ENCODE peak calls at places on chromosomes 4 and X, in six cellular contexts. V is T-helper 9 cell; A is stimulated activated CD8-positive, alpha-beta memory T cell treated with anti-CD3 and anti-CD28 coated beads, Interleukin-7, amount 100 ng/mL, for 24 hours; R is psoas muscle; E is GM04504; Z is NCI-H2029. I is an unnamed sample.

GRCh38 chrX:48890296-48890925 is 7.2 kb downstream of the TIMM17B start:
- DNase-seq in V (no peak), A (no peak), R (no peak), E (no peak), Z (no peak), I (no peak)

GRCh38 chr4:87559090-87559837 is 30.1 kb upstream of the SPARCL1 start:
- DNase-seq in V (peak), A (peak), R (no peak), E (no peak), Z (peak), I (no peak)

GRCh38 chrX:65600106-65600505 is 65.5 kb upstream of the LAS1L start:
- DNase-seq in V (no peak), A (no peak), R (no peak), E (no peak), Z (no peak), I (no peak)

GRCh38 chrX:153342762-153343558 is 9.0 kb downstream of the ZNF275 start:
- DNase-seq in V (no peak), A (no peak), R (no peak), E (no peak), Z (no peak), I (no peak)

GRCh38 chrX:139429913-139430312 is 100.6 kb upstream of the F9 start:
- DNase-seq in V (no peak), A (no peak), R (no peak), E (no peak), Z (no peak), I (no peak)

GRCh38 chrX:104432321-104432720 is 133.7 kb upstream of the IL1RAPL2 start:
- DNase-seq in V (no peak), A (no peak), R (no peak), E (no peak), Z (no peak), I (no peak)

GRCh38 chr4:151173751-151174325 is 74.4 kb downstream of the RPS3A start:
- DNase-seq in V (no peak), A (no peak), R (peak), E (no peak), Z (no peak), I (no peak)

GRCh38 chr4:112327950-112328349 is 30.8 kb downstream of the ALPK1 start:
- DNase-seq in V (no peak), A (no peak), R (no peak), E (peak), Z (peak), I (no peak)

GRCh38 chr4:70768301-70768948 is 46.7 kb downstream of the RUFY3 start:
- DNase-seq in V (no peak), A (no peak), R (no peak), E (no peak), Z (no peak), I (no peak)

GRCh38 chrX:53294024-53294648 is 12.8 kb upstream of the IQSEC2 start:
- DNase-seq in V (no peak), A (no peak), R (no peak), E (no peak), Z (no peak), I (no peak)

GRCh38 chr4:139663561-139664138 is 2.0 kb upstream of the MGST2 start:
- DNase-seq in V (no peak), A (no peak), R (no peak), E (no peak), Z (no peak), I (no peak)

GRCh38 chr4:93767917-93768316 is 60.6 kb upstream of the ATOH1 start:
- DNase-seq in V (no peak), A (no peak), R (no peak), E (no peak), Z (no peak), I (no peak)

GRCh38 chr4:47383829-47384427 is 79.6 kb downstream of the COMMD8 start:
- DNase-seq in V (no peak), A (no peak), R (no peak), E (peak), Z (peak), I (no peak)

I was measured in BJ.